ENCODE peak calls at places on chromosomes 13 and 19, in four cellular contexts. One of them, this sample, is unnamed.

GRCh38 chr13:50250403-50250802 is 235.2 kb downstream of the KCNRG start:
- DNase-seq in SK-N-MC: no peak
- DNase-seq in SK-N-SH: no peak
- DNase-seq in HepG2: no peak
- DNase-seq in this sample: no peak

GRCh38 chr19:19319725-19320361 is 466 bp downstream of the SUGP1 start:
- DNase-seq in HepG2: no peak
- DNase-seq in SK-N-SH: peak; percentile 24
- DNase-seq in SK-N-MC: no peak
- DNase-seq in this sample: no peak

GRCh38 chr19:14511245-14511625 is 7.0 kb downstream of the DNAJB1 start:
- DNase-seq in HepG2: no peak
- DNase-seq in SK-N-MC: no peak
- DNase-seq in SK-N-SH: no peak
- DNase-seq in this sample: no peak

GRCh38 chr13:33937373-33938087 is 119.6 kb downstream of the RFC3 start:
- DNase-seq in SK-N-SH: no peak
- DNase-seq in SK-N-MC: no peak
- DNase-seq in HepG2: peak; percentile 87
- DNase-seq in this sample: no peak

GRCh38 chr19:37932985-37933953 is 26.3 kb downstream of the SIPA1L3 start:
- DNase-seq in SK-N-MC: no peak
- DNase-seq in SK-N-SH: peak; percentile 35
- DNase-seq in HepG2: peak; percentile 38
- DNase-seq in this sample: no peak

GRCh38 chr13:92097337-92097903 is 699.0 kb downstream of the GPC5 start:
- DNase-seq in SK-N-SH: no peak
- DNase-seq in SK-N-MC: no peak
- DNase-seq in HepG2: no peak
- DNase-seq in this sample: no peak

GRCh38 chr19:40005670-40006272 is 8.9 kb downstream of the ZNF546 start:
- DNase-seq in SK-N-MC: no peak
- DNase-seq in HepG2: no peak
- DNase-seq in SK-N-SH: no peak
- DNase-seq in this sample: no peak

GRCh38 chr19:52200044-52200443 is 10.2 kb downstream of the PPP2R1A start:
- DNase-seq in SK-N-SH: no peak
- DNase-seq in SK-N-MC: no peak
- DNase-seq in HepG2: no peak
- DNase-seq in this sample: peak; percentile 35

GRCh38 chr19:53536223-53536543 is 1.8 kb upstream of the ZNF331 start:
- DNase-seq in HepG2: no peak
- DNase-seq in SK-N-SH: no peak
- DNase-seq in SK-N-MC: no peak
- DNase-seq in this sample: no peak

GRCh38 chr19:12202250-12202649 is 39.4 kb downstream of the ZNF136 start:
- DNase-seq in SK-N-SH: no peak
- DNase-seq in SK-N-MC: no peak
- DNase-seq in HepG2: peak; percentile 56
- DNase-seq in this sample: peak; percentile 60

GRCh38 chr13:79907527-79907926 is 426.6 kb downstream of the NDFIP2 start:
- DNase-seq in SK-N-SH: no peak
- DNase-seq in HepG2: no peak
- DNase-seq in SK-N-MC: no peak
- DNase-seq in this sample: no peak

GRCh38 chr19:55585658-55586339 is 5.2 kb upstream of the ZNF579 start:
- DNase-seq in SK-N-SH: peak; percentile 93
- DNase-seq in HepG2: peak; percentile 76
- DNase-seq in SK-N-MC: no peak
- DNase-seq in this sample: no peak

GRCh38 chr19:38665950-38666661 is 18.7 kb downstream of the ACTN4 start:
- DNase-seq in SK-N-SH: no peak
- DNase-seq in SK-N-MC: no peak
- DNase-seq in HepG2: peak; percentile 68
- DNase-seq in this sample: peak; percentile 76

GRCh38 chr13:47859129-47859528 is 141.9 kb downstream of the SUCLA2 start:
- DNase-seq in SK-N-MC: no peak
- DNase-seq in HepG2: no peak
- DNase-seq in SK-N-SH: no peak
- DNase-seq in this sample: no peak

GRCh38 chr13:93709511-93710244 is 483.1 kb downstream of the GPC6 start:
- DNase-seq in SK-N-MC: no peak
- DNase-seq in HepG2: no peak
- DNase-seq in SK-N-SH: no peak
- DNase-seq in this sample: no peak

GRCh38 chr13:114123876-114124275 is 8.5 kb downstream of the RASA3 start:
- DNase-seq in HepG2: no peak
- DNase-seq in SK-N-MC: no peak
- DNase-seq in SK-N-SH: no peak
- DNase-seq in this sample: no peak

GRCh38 chr13:23380534-23380933 is 53.0 kb downstream of the SACS start:
- DNase-seq in SK-N-MC: no peak
- DNase-seq in SK-N-SH: no peak
- DNase-seq in HepG2: no peak
- DNase-seq in this sample: no peak

GRCh38 chr13:93146584-93147292 is 79.9 kb upstream of the GPC6 start:
- DNase-seq in SK-N-SH: no peak
- DNase-seq in SK-N-MC: no peak
- DNase-seq in HepG2: no peak
- DNase-seq in this sample: no peak

GRCh38 chr13:21066946-21067345 is 5.6 kb upstream of the LATS2 start:
- DNase-seq in SK-N-SH: no peak
- DNase-seq in SK-N-MC: no peak
- DNase-seq in HepG2: no peak
- DNase-seq in this sample: no peak

GRCh38 chr13:99916366-99917103 is 55.0 kb downstream of the ZIC5 start:
- DNase-seq in SK-N-MC: peak; percentile 77
- DNase-seq in HepG2: peak; percentile 76
- DNase-seq in SK-N-SH: peak; percentile 73
- DNase-seq in this sample: no peak

GRCh38 chr13:92175330-92175729 is 776.9 kb downstream of the GPC5 start:
- DNase-seq in SK-N-MC: peak; percentile 66
- DNase-seq in HepG2: peak; percentile 27
- DNase-seq in SK-N-SH: peak; percentile 62
- DNase-seq in this sample: no peak

GRCh38 chr19:17243340-17243853 is 2.3 kb downstream of the NR2F6 start:
- DNase-seq in SK-N-SH: peak; percentile 52
- DNase-seq in HepG2: peak; percentile 43
- DNase-seq in SK-N-MC: no peak
- DNase-seq in this sample: no peak

GRCh38 chr19:54482889-54483288 is 9.8 kb upstream of the CDC42EP5 start:
- DNase-seq in SK-N-MC: no peak
- DNase-seq in SK-N-SH: no peak
- DNase-seq in HepG2: no peak
- DNase-seq in this sample: no peak

GRCh38 chr19:54391589-54392061 is 23.6 kb upstream of the TTYH1 start:
- DNase-seq in HepG2: peak; percentile 21
- DNase-seq in SK-N-SH: no peak
- DNase-seq in SK-N-MC: no peak
- DNase-seq in this sample: no peak

GRCh38 chr19:8571006-8571411 is 6.2 kb downstream of the MYO1F start:
- DNase-seq in SK-N-SH: no peak
- DNase-seq in SK-N-MC: no peak
- DNase-seq in HepG2: peak; percentile 34
- DNase-seq in this sample: no peak

GRCh38 chr13:69970521-69970920 is 137.1 kb upstream of the ATXN8OS start:
- DNase-seq in SK-N-MC: no peak
- DNase-seq in SK-N-SH: no peak
- DNase-seq in HepG2: no peak
- DNase-seq in this sample: no peak

GRCh38 chr13:101773062-101773461 is 320.6 kb downstream of the ITGBL1 start:
- DNase-seq in SK-N-MC: no peak
- DNase-seq in SK-N-SH: peak; percentile 7
- DNase-seq in HepG2: no peak
- DNase-seq in this sample: no peak

GRCh38 chr13:51380269-51380668 is 40.8 kb downstream of the SERPINE3 start:
- DNase-seq in SK-N-SH: no peak
- DNase-seq in SK-N-MC: no peak
- DNase-seq in HepG2: no peak
- DNase-seq in this sample: no peak

GRCh38 chr13:45807520-45808099 is 43.9 kb downstream of the SIAH3 start:
- DNase-seq in SK-N-SH: peak; percentile 65
- DNase-seq in HepG2: peak; percentile 60
- DNase-seq in SK-N-MC: no peak
- DNase-seq in this sample: no peak

GRCh38 chr13:99847318-99847750 is 124.2 kb downstream of the ZIC5 start:
- DNase-seq in SK-N-SH: no peak
- DNase-seq in SK-N-MC: no peak
- DNase-seq in HepG2: no peak
- DNase-seq in this sample: no peak

GRCh38 chr19:19337120-19337519 is 16.5 kb downstream of the MAU2 start:
- DNase-seq in HepG2: no peak
- DNase-seq in SK-N-MC: no peak
- DNase-seq in SK-N-SH: no peak
- DNase-seq in this sample: no peak

GRCh38 chr13:112204881-112205327 is 138.0 kb downstream of the SOX1 start:
- DNase-seq in HepG2: no peak
- DNase-seq in SK-N-MC: no peak
- DNase-seq in SK-N-SH: no peak
- DNase-seq in this sample: no peak

GRCh38 chr19:40954573-40954972 is 36.5 kb upstream of the CYP2B6 start:
- DNase-seq in SK-N-MC: no peak
- DNase-seq in SK-N-SH: no peak
- DNase-seq in HepG2: no peak
- DNase-seq in this sample: no peak

GRCh38 chr13:75486654-75487053 is 4.7 kb upstream of the TBC1D4 start:
- DNase-seq in SK-N-SH: no peak
- DNase-seq in HepG2: no peak
- DNase-seq in SK-N-MC: no peak
- DNase-seq in this sample: no peak

GRCh38 chr13:55553736-55554135 is 1587.0 kb upstream of the PRR20A start:
- DNase-seq in HepG2: no peak
- DNase-seq in SK-N-SH: no peak
- DNase-seq in SK-N-MC: no peak
- DNase-seq in this sample: no peak

GRCh38 chr13:27194895-27195764 is 23.5 kb upstream of the USP12 start:
- DNase-seq in SK-N-SH: no peak
- DNase-seq in SK-N-MC: no peak
- DNase-seq in HepG2: no peak
- DNase-seq in this sample: no peak

GRCh38 chr19:36421749-36422481 is 3.5 kb upstream of the ZFP82 start:
- DNase-seq in SK-N-SH: no peak
- DNase-seq in SK-N-MC: no peak
- DNase-seq in HepG2: no peak
- DNase-seq in this sample: no peak
- H3K4me3 ChIP-seq in SK-N-SH: no peak overlapping the region
- H3K4me3 ChIP-seq in SK-N-MC: no peak overlapping the region
- H3K4me3 ChIP-seq in HepG2: no peak overlapping the region
- H3K4me3 ChIP-seq in this sample: peak overlapping the region; percentile 34

GRCh38 chr13:65597839-65598818 is 1632.0 kb downstream of the PCDH9 start:
- DNase-seq in SK-N-SH: no peak
- DNase-seq in HepG2: no peak
- DNase-seq in SK-N-MC: no peak
- DNase-seq in this sample: no peak

GRCh38 chr13:65592757-65593156 is 1637.4 kb downstream of the PCDH9 start:
- DNase-seq in HepG2: no peak
- DNase-seq in SK-N-MC: no peak
- DNase-seq in SK-N-SH: no peak
- DNase-seq in this sample: no peak

GRCh38 chr13:65594255-65594654 is 1635.9 kb downstream of the PCDH9 start:
- DNase-seq in HepG2: no peak
- DNase-seq in SK-N-SH: peak; percentile 10
- DNase-seq in SK-N-MC: no peak
- DNase-seq in this sample: no peak

GRCh38 chr13:65595881-65596280 is 1634.3 kb downstream of the PCDH9 start:
- DNase-seq in HepG2: no peak
- DNase-seq in SK-N-SH: no peak
- DNase-seq in SK-N-MC: no peak
- DNase-seq in this sample: no peak

GRCh38 chr13:65593298-65593874 is 1636.8 kb downstream of the PCDH9 start:
- DNase-seq in HepG2: no peak
- DNase-seq in SK-N-SH: no peak
- DNase-seq in SK-N-MC: no peak
- DNase-seq in this sample: no peak
- TF ChIP-seq POLR2AphosphoS5 in HepG2: no peak
- TF ChIP-seq POLR2AphosphoS5 in SK-N-SH: no peak
- TF ChIP-seq POLR2AphosphoS5 in SK-N-MC: no peak
- TF ChIP-seq POLR2AphosphoS5 in this sample: no peak

DNA sequence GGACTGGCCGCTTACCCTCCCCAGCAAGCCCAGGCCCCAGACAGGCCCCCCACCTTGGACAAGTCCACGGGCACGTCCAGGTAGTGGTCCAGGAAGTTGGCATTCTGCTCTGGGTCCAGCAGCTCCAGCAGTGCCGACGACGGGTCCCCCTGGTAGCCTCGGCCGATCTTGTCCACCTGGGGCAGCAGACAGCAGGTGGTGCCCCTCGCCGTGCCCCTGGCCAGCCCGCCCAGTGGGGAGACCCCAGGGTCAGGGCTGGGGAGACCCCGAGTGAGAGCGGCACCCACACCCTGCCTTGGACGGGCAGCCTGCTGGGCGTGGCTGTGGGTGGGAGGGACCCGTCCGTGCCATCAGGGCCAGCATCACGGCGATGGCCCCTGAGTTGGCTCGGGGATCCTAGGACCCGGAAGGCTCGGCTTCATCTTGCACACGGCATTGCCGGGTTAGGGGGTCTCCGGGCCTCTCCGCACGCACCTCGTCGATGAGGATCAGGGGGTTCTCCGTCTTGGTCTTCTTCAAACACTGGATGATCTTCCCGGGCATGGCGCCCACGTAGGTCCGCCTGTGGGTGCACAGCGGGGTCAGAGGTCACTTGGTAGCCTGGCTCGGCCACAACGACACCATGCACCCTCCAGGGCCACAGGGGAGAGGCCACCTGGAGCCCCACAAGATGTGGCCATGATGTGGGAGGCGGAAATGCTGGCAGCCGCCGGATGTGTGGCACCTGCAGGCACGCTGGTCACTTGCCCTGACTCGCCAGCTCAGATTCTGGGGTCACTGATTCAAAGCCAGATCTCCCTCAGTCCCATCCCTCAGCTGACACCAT is 6.3 kb downstream of the RPL36 start:
- DNase-seq in HepG2: no peak
- DNase-seq in SK-N-MC: no peak
- DNase-seq in SK-N-SH: peak; percentile 32
- DNase-seq in this sample: no peak
- H3K4me3 ChIP-seq in HepG2: no peak overlapping the region
- H3K4me3 ChIP-seq in SK-N-MC: no peak overlapping the region
- H3K4me3 ChIP-seq in SK-N-SH: no peak overlapping the region
- H3K4me3 ChIP-seq in this sample: no peak overlapping the region

DNA sequence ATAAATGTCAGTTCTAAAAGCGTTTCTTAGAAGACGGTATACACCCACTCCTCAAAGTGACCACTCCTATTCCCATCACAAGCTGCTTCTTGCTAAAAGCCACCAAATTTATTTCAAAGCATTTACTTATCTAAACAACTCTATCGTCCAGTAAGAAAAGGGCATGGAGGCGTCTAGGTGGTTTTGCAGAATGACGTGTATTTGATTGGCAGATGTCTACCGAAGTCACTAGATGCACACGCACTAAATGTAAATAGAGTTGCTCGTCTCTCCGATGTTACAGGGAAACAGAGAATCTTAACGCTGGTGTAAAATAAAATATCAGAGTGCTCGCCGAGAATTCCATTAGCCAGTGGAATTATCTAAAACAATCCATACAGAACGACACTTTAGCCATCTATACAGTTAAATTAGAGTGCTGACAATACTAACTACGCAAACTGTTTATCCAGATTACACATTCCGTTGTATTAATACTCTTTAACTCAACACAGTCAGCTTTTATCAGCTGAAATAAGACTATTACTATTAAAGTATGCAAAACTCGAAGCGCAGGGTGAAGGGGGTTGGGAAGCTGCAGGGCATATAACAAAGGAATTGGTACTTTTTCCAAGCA is 1.9 kb downstream of the KLF12 start:
- DNase-seq in SK-N-SH: no peak
- DNase-seq in SK-N-MC: no peak
- DNase-seq in HepG2: peak; percentile 15
- DNase-seq in this sample: no peak
- TF ChIP-seq POLR2AphosphoS5 in SK-N-SH: no peak
- TF ChIP-seq POLR2AphosphoS5 in SK-N-MC: no peak
- TF ChIP-seq POLR2AphosphoS5 in HepG2: no peak
- TF ChIP-seq POLR2AphosphoS5 in this sample: no peak

This sample was measured in breast epithelium.